ENCODE peak calls at places on chromosomes 1 and 21, in six cellular contexts. One of them, this sample, is unnamed. For H3K27me3, the result is how much of the 10 kb centered on the place peaks cover.

GRCh38 chr1:207286747-207287528 is 34.5 kb upstream of the CD55 start:
- DNase-seq in GM23248: peak
- DNase-seq in HCT116: no peak
- DNase-seq in neural progenitor cell: no peak
- DNase-seq in astrocyte: peak
- DNase-seq in fibroblast of lung: no peak
- DNase-seq in this sample: no peak

GRCh38 chr1:151918819-151919218 is 9.5 kb upstream of the THEM4 start:
- DNase-seq in neural progenitor cell: no peak
- DNase-seq in astrocyte: no peak
- DNase-seq in GM23248: no peak
- DNase-seq in fibroblast of lung: no peak
- DNase-seq in HCT116: no peak
- DNase-seq in this sample: no peak

GRCh38 chr21:21415741-21416140 is 417.5 kb downstream of the NCAM2 start:
- DNase-seq in fibroblast of lung: no peak
- DNase-seq in HCT116: no peak
- DNase-seq in GM23248: no peak
- DNase-seq in astrocyte: peak
- DNase-seq in neural progenitor cell: no peak
- DNase-seq in this sample: no peak

GRCh38 chr1:236727521-236727920 is 41.2 kb downstream of the ACTN2 start:
- DNase-seq in HCT116: no peak
- DNase-seq in GM23248: no peak
- DNase-seq in fibroblast of lung: no peak
- DNase-seq in neural progenitor cell: no peak
- DNase-seq in astrocyte: no peak
- DNase-seq in this sample: no peak

GRCh38 chr1:34057347-34057746 is 107.7 kb downstream of the CSMD2 start:
- DNase-seq in GM23248: no peak
- DNase-seq in neural progenitor cell: peak
- DNase-seq in fibroblast of lung: no peak
- DNase-seq in HCT116: no peak
- DNase-seq in astrocyte: no peak
- DNase-seq in this sample: no peak

GRCh38 chr1:162710349-162710748 is 78.1 kb downstream of the DDR2 start:
- DNase-seq in fibroblast of lung: peak
- DNase-seq in HCT116: no peak
- DNase-seq in GM23248: peak
- DNase-seq in astrocyte: no peak
- DNase-seq in neural progenitor cell: no peak
- DNase-seq in this sample: no peak

GRCh38 chr1:154006136-154006535 is 15.6 kb downstream of the RPS27 start:
- DNase-seq in GM23248: peak
- DNase-seq in HCT116: no peak
- DNase-seq in astrocyte: peak
- DNase-seq in fibroblast of lung: peak
- DNase-seq in neural progenitor cell: no peak
- DNase-seq in this sample: no peak

GRCh38 chr1:238642231-238642630 is 744.1 kb upstream of the CHRM3 start:
- DNase-seq in fibroblast of lung: peak
- DNase-seq in GM23248: peak
- DNase-seq in neural progenitor cell: no peak
- DNase-seq in HCT116: no peak
- DNase-seq in astrocyte: peak
- DNase-seq in this sample: no peak

GRCh38 chr1:54167422-54168139 is 14.8 kb upstream of the CDCP2 start:
- DNase-seq in GM23248: peak
- DNase-seq in fibroblast of lung: peak
- DNase-seq in astrocyte: peak
- DNase-seq in neural progenitor cell: no peak
- DNase-seq in HCT116: no peak
- DNase-seq in this sample: peak

GRCh38 chr21:23968722-23969647 is 1638.3 kb downstream of the MRPL39 start:
- DNase-seq in HCT116: no peak
- DNase-seq in GM23248: peak
- DNase-seq in neural progenitor cell: peak
- DNase-seq in astrocyte: no peak
- DNase-seq in fibroblast of lung: peak
- DNase-seq in this sample: no peak

GRCh38 chr21:42474043-42474831 is 21.8 kb downstream of the RSPH1 start:
- DNase-seq in GM23248: peak
- DNase-seq in astrocyte: no peak
- DNase-seq in fibroblast of lung: no peak
- DNase-seq in HCT116: peak
- DNase-seq in neural progenitor cell: no peak
- DNase-seq in this sample: peak

GRCh38 chr1:217953922-217954321 is 322.8 kb downstream of the SPATA17 start:
- DNase-seq in astrocyte: no peak
- DNase-seq in GM23248: no peak
- DNase-seq in HCT116: no peak
- DNase-seq in fibroblast of lung: no peak
- DNase-seq in neural progenitor cell: no peak
- DNase-seq in this sample: peak

GRCh38 chr1:19467199-19468187 is 17.8 kb downstream of the CAPZB start:
- DNase-seq in fibroblast of lung: no peak
- DNase-seq in astrocyte: no peak
- DNase-seq in HCT116: no peak
- DNase-seq in neural progenitor cell: peak
- DNase-seq in GM23248: no peak
- DNase-seq in this sample: no peak

GRCh38 chr1:84078108-84078823 is 65.8 kb upstream of the PRKACB start:
- DNase-seq in GM23248: peak
- DNase-seq in astrocyte: peak
- DNase-seq in neural progenitor cell: no peak
- DNase-seq in fibroblast of lung: peak
- DNase-seq in HCT116: no peak
- DNase-seq in this sample: peak

GRCh38 chr1:161905269-161905884 is 118.3 kb downstream of the OLFML2B start:
- DNase-seq in fibroblast of lung: peak
- DNase-seq in HCT116: peak
- DNase-seq in GM23248: peak
- DNase-seq in astrocyte: no peak
- DNase-seq in neural progenitor cell: peak
- DNase-seq in this sample: peak

GRCh38 chr21:42964561-42965560 is 9.5 kb upstream of the PKNOX1 start:
- DNase-seq in GM23248: no peak
- DNase-seq in neural progenitor cell: no peak
- DNase-seq in fibroblast of lung: no peak
- DNase-seq in astrocyte: no peak
- DNase-seq in HCT116: no peak
- DNase-seq in this sample: no peak

GRCh38 chr1:248858096-248858890 is 592 bp downstream of the ZNF692 start:
- DNase-seq in neural progenitor cell: peak
- DNase-seq in fibroblast of lung: peak
- DNase-seq in HCT116: peak
- DNase-seq in astrocyte: peak
- DNase-seq in GM23248: peak
- DNase-seq in this sample: peak

GRCh38 chr1:152745289-152745704 is 12.5 kb upstream of the KPRP start:
- DNase-seq in neural progenitor cell: no peak
- DNase-seq in GM23248: peak
- DNase-seq in astrocyte: peak
- DNase-seq in fibroblast of lung: peak
- DNase-seq in HCT116: peak
- DNase-seq in this sample: peak

GRCh38 chr1:100736766-100737165 is 17.2 kb downstream of the VCAM1 start:
- DNase-seq in HCT116: no peak
- DNase-seq in neural progenitor cell: no peak
- DNase-seq in fibroblast of lung: peak
- DNase-seq in astrocyte: peak
- DNase-seq in GM23248: peak
- DNase-seq in this sample: peak

GRCh38 chr1:36285450-36286101 is 20.6 kb upstream of the SH3D21 start:
- DNase-seq in neural progenitor cell: peak
- DNase-seq in fibroblast of lung: peak
- DNase-seq in GM23248: peak
- DNase-seq in astrocyte: peak
- DNase-seq in HCT116: peak
- DNase-seq in this sample: peak

DNA sequence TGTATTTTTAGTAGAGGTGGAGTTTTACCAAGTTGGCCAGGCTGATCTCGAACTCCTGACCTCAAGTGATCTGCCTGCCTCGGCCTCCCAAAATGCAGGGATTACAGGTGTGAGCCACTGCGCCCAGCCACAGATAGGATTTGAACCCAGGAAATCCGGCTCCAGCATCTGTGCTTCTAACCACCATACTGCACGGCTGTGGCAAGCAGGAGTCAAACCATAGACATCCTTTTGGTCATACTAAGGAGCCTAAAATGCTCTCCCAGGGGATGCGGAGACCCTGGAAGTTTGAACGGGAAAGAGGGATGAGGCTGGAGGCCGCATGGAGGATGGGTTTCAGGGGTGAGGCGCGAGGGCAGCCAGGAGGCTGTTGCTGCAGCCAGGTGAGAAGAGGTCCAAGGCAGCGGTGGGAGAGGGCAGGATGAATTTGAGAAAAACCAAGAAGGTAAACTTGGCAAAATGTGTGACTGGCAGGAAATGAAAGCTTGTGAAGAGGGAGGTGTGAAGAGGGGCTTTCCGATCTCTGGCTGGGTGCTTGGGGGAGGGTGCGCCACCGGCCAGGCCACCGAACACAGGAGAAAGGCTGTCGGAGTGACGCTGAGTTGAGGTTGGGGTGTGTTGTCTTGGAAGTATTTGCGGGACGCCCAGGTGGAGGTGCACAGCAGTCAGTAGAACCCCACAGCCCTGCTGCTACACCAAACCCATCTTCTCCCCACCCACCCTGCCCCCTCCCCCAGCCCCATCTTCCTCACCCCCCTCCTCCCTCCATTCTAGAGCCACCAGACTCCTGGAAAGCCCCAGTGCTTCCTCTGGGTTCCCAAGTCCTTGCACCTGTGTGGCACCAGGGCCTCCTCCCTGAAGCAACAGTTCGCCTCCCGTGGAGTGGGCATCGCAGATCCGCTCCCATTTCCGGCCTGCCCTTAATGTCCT is 23.9 kb upstream of the CDK18 start:
- DNase-seq in neural progenitor cell: no peak
- DNase-seq in astrocyte: no peak
- DNase-seq in HCT116: no peak
- DNase-seq in fibroblast of lung: no peak
- DNase-seq in GM23248: no peak
- DNase-seq in this sample: no peak
- H3K27me3 ChIP-seq in neural progenitor cell: under half
- H3K27me3 ChIP-seq in astrocyte: under half
- H3K27me3 ChIP-seq in HCT116: under half
- H3K27me3 ChIP-seq in fibroblast of lung: under half
- H3K27me3 ChIP-seq in GM23248: half or more
- H3K27me3 ChIP-seq in this sample: under half

DNA sequence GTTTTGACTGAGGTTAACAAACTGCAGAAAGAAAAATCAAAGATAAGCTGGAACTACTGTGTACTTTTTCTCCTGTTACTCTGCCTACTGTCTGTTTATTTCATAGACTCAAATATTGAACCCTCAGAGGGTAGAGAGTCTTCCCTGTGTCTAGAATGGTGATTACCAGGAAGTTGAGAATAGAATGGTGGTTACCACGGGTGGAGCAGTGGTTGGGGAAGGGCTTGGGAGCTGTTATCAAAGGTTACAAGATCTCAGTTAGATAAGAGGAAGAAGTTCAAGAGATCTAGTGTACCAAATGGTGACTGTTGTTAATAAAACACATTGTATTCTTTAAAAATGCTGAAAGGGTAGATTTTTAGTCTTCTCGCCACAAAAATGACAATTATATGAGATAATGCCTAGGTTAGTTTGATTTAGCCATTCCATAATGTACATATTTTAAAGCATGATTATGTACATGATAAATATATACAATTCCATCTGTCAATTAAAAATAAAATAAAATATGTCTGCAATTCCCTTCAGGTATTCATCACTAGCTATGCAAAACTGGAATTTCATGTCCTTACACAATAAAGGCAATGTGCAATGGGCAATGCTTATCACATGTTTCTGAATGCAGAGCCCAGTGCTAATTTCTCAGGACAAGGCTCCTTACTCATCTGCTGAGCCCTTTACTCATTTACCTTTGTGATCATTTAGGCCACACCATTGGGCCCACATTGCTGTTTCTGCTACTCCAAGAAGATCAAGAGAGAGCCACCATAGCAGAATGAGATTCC is 474.3 kb upstream of the CAMK1G start:
- DNase-seq in astrocyte: no peak
- DNase-seq in HCT116: no peak
- DNase-seq in GM23248: no peak
- DNase-seq in neural progenitor cell: no peak
- DNase-seq in fibroblast of lung: no peak
- DNase-seq in this sample: no peak
- H2AFZ ChIP-seq in astrocyte: no peak
- H2AFZ ChIP-seq in HCT116: no peak
- H2AFZ ChIP-seq in GM23248: no peak
- H2AFZ ChIP-seq in neural progenitor cell: no peak
- H2AFZ ChIP-seq in fibroblast of lung: no peak
- H2AFZ ChIP-seq in this sample: no peak

DNA sequence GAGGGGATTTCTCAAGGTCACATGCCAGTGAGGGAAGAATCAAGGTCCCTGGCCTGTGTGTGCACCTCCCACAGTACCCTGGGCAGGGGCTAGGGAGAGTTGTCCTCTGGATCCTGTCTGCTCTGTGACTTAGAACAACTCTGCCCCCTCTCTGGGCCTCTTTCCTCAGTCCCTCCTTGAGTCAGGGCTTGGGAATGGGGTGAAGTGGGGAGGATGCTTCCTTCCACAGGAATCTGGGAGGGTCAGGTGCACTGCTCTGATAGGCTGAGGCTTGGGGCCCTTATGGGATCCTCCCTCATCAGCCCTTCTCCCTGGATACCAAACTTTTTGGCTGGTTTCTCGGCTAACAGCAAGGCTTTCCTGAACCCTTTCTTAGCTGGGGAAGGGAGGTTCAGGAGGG is 2.5 kb downstream of the TRNP1 start:
- DNase-seq in fibroblast of lung: peak
- DNase-seq in HCT116: no peak
- DNase-seq in GM23248: peak
- DNase-seq in astrocyte: no peak
- DNase-seq in neural progenitor cell: no peak
- DNase-seq in this sample: peak
- H3K4me2 ChIP-seq in fibroblast of lung: peak
- H3K4me2 ChIP-seq in HCT116: peak
- H3K4me2 ChIP-seq in GM23248: peak
- H3K4me2 ChIP-seq in astrocyte: peak
- H3K4me2 ChIP-seq in neural progenitor cell: no peak
- H3K4me2 ChIP-seq in this sample: peak

GRCh38 chr1:245292141-245292540 is 137.4 kb downstream of the KIF26B start:
- DNase-seq in neural progenitor cell: no peak
- DNase-seq in astrocyte: no peak
- DNase-seq in GM23248: no peak
- DNase-seq in fibroblast of lung: no peak
- DNase-seq in HCT116: no peak
- DNase-seq in this sample: no peak
- H3K27me3 ChIP-seq in neural progenitor cell: under half
- H3K27me3 ChIP-seq in astrocyte: under half
- H3K27me3 ChIP-seq in GM23248: under half
- H3K27me3 ChIP-seq in fibroblast of lung: under half
- H3K27me3 ChIP-seq in HCT116: under half
- H3K27me3 ChIP-seq in this sample: under half

This sample was measured in mammary epithelial cell.